ENCODE peak calls at places on chromosomes 2 and 18, in six cellular contexts. C, M, R, T, V and Z are unnamed samples.
A peak's percentile ranks its signal among the peaks of the same experiment; 100 is the strongest.

GRCh38 chr2:166234112-166234846 is 106.5 kb upstream of the SCN1A start:
- DNase-seq in C (no peak), M (peak; percentile 80), R (no peak), T (no peak), V (no peak), Z (no peak)

GRCh38 chr18:13369353-13369752 is 150.8 kb downstream of the LDLRAD4 start:
- DNase-seq in C (no peak), M (no peak), R (no peak), T (no peak), V (no peak), Z (no peak)

GRCh38 chr18:36411745-36412168 is 114.2 kb downstream of the FHOD3 start:
- DNase-seq in C (no peak), M (peak; percentile 19), R (no peak), T (no peak), V (no peak), Z (no peak)

GRCh38 chr2:231614559-231615057 is 21.9 kb downstream of the TEX44 start:
- DNase-seq in C (peak; percentile 69), M (no peak), R (no peak), T (peak; percentile 79), V (peak; percentile 83), Z (no peak)

GRCh38 chr2:237465515-237466227 is 21.4 kb upstream of the MLPH start:
- DNase-seq in C (no peak), M (peak; percentile 99), R (no peak), T (no peak), V (no peak), Z (no peak)

GRCh38 chr2:127897531-127898187 is 11.9 kb upstream of the AMMECR1L start:
- DNase-seq in C (no peak), M (no peak), R (no peak), T (no peak), V (no peak), Z (no peak)

GRCh38 chr2:80852808-80853139 is 548.2 kb upstream of the LRRTM1 start:
- DNase-seq in C (no peak), M (no peak), R (no peak), T (no peak), V (no peak), Z (no peak)

GRCh38 chr2:134207589-134208209 is 46.2 kb upstream of the MGAT5 start:
- DNase-seq in C (peak; percentile 45), M (peak; percentile 42), R (peak; percentile 60), T (no peak), V (peak; percentile 76), Z (no peak)

GRCh38 chr2:215548714-215549113 is 112.8 kb upstream of the FN1 start:
- DNase-seq in C (no peak), M (peak; percentile 80), R (no peak), T (no peak), V (no peak), Z (no peak)

GRCh38 chr2:48471048-48471474 is 58.9 kb upstream of the STON1 start:
- DNase-seq in C (no peak), M (peak; percentile 78), R (no peak), T (peak; percentile 32), V (no peak), Z (no peak)

GRCh38 chr2:50143822-50144575 is 887.9 kb downstream of the NRXN1 start:
- DNase-seq in C (no peak), M (no peak), R (no peak), T (no peak), V (no peak), Z (no peak)

GRCh38 chr2:207399301-207399700 is 130.5 kb upstream of the CREB1 start:
- DNase-seq in C (no peak), M (no peak), R (no peak), T (no peak), V (no peak), Z (no peak)

GRCh38 chr18:23650963-23651927 is 11.5 kb downstream of the ANKRD29 start:
- DNase-seq in C (no peak), M (peak; percentile 77), R (no peak), T (no peak), V (no peak), Z (no peak)

GRCh38 chr2:239316562-239317465 is 84.0 kb downstream of the HDAC4 start:
- DNase-seq in C (peak; percentile 80), M (peak; percentile 41), R (peak; percentile 89), T (peak; percentile 58), V (peak; percentile 90), Z (peak; percentile 85)

GRCh38 chr2:121450301-121450700 is 80.4 kb upstream of the RNU4ATAC start:
- DNase-seq in C (no peak), M (no peak), R (no peak), T (no peak), V (no peak), Z (no peak)

GRCh38 chr2:36294290-36294689 is 61.3 kb upstream of the CRIM1 start:
- DNase-seq in C (no peak), M (no peak), R (no peak), T (no peak), V (no peak), Z (no peak)

GRCh38 chr2:50785781-50786180 is 246.2 kb downstream of the NRXN1 start:
- DNase-seq in C (no peak), M (no peak), R (no peak), T (no peak), V (no peak), Z (no peak)

GRCh38 chr2:151334082-151334815 is 23.1 kb upstream of the TNFAIP6 start:
- DNase-seq in C (no peak), M (peak; percentile 94), R (no peak), T (no peak), V (no peak), Z (no peak)

GRCh38 chr2:239738159-239738558 is 287.0 kb downstream of the NDUFA10 start:
- DNase-seq in C (no peak), M (no peak), R (no peak), T (no peak), V (peak; percentile 20), Z (no peak)

GRCh38 chr2:111250448-111251030 is 129.8 kb downstream of the BCL2L11 start:
- DNase-seq in C (no peak), M (peak; percentile 28), R (no peak), T (no peak), V (no peak), Z (no peak)

GRCh38 chr2:1772868-1773267 is 28.6 kb upstream of the PXDN start:
- DNase-seq in C (no peak), M (no peak), R (no peak), T (no peak), V (no peak), Z (no peak)

GRCh38 chr2:185793532-185794073 is 55.0 kb downstream of the FSIP2 start:
- DNase-seq in C (no peak), M (no peak), R (no peak), T (no peak), V (no peak), Z (no peak)

GRCh38 chr2:2331905-2332280 is 818 bp upstream of the MYT1L start:
- DNase-seq in C (no peak), M (no peak), R (no peak), T (no peak), V (no peak), Z (no peak)

GRCh38 chr2:218024336-218024735 is 21.5 kb upstream of the TNS1 start:
- DNase-seq in C (peak; percentile 40), M (no peak), R (no peak), T (peak; percentile 10), V (peak; percentile 46), Z (peak; percentile 63)

GRCh38 chr2:163266772-163267171 is 428.2 kb upstream of the KCNH7 start:
- DNase-seq in C (no peak), M (peak; percentile 81), R (no peak), T (no peak), V (no peak), Z (no peak)

GRCh38 chr2:41241325-41242000 is 789.6 kb upstream of the SLC8A1 start:
- DNase-seq in C (peak; percentile 40), M (no peak), R (no peak), T (no peak), V (peak; percentile 47), Z (no peak)

GRCh38 chr2:120430501-120430830 is 84.5 kb downstream of the INHBB start:
- DNase-seq in C (no peak), M (no peak), R (no peak), T (no peak), V (no peak), Z (no peak)

GRCh38 chr2:101431486-101431885 is 43.4 kb downstream of the RFX8 start:
- DNase-seq in C (no peak), M (no peak), R (no peak), T (no peak), V (no peak), Z (no peak)
- H3K27ac ChIP-seq in C (no peak overlapping the region), M (no peak overlapping the region), R (no peak overlapping the region), T (no peak overlapping the region), V (no peak overlapping the region), Z (no peak overlapping the region)

GRCh38 chr18:32847719-32848118 is 74.9 kb upstream of the KLHL14 start:
- DNase-seq in C (no peak), M (no peak), R (no peak), T (no peak), V (no peak), Z (no peak)
- H3K4me3 ChIP-seq in C (no peak overlapping the region), M (no peak overlapping the region), R (no peak overlapping the region), T (no peak overlapping the region), V (no peak overlapping the region), Z (no peak overlapping the region)

DNA sequence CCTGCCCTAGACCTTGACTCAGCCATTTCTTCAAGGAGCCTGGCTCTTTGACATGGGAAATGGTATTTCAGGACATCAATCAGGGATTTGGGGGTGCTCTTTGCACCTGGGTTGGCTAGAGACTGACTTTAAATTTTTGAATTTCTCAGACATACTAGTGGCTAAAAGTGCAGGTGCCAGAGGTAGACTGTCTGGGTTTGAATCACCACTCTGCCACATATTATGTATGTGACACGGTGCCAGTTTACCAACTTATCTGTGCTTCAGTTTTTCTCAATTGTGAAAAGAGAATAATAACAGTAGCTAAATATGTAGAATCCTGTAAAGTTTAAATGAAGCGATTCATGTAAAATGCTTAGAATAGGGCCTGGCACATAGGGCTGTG is 49.2 kb upstream of the RTN4 start:
- DNase-seq in C (no peak), M (no peak), R (no peak), T (no peak), V (no peak), Z (no peak)
- H3K4me1 ChIP-seq in C (peaks cover 57% of the 10 kb centered on the region), M (peaks cover 25% of the 10 kb centered on the region), R (peaks cover 51% of the 10 kb centered on the region), T (peaks cover 16% of the 10 kb centered on the region), V (peaks cover 11% of the 10 kb centered on the region), Z (peaks cover 39% of the 10 kb centered on the region)

DNA sequence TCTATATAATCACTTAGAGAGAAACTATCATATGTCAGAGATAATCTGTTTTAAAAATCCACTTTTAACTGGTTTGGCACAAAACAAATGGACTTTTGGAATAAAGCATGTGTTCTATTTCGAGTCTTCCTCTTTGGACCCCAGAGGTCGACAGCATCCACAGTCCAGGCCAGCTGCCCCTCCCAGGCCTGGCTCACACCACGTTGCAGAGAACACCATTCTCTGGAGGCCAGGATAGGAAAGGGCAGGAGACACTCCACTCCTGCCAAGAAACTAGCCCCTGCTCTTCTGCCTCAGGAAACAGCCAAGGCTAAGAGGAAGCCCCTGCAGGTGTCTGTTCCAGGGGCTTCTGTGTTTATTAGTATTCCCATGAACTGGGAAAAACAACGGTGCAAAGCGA is 456.6 kb upstream of the ID2 start:
- DNase-seq in C (peak; percentile 56), M (no peak), R (no peak), T (no peak), V (peak; percentile 57), Z (no peak)
- H3K27ac ChIP-seq in C (peak overlapping the region; percentile 77), M (no peak overlapping the region), R (no peak overlapping the region), T (no peak overlapping the region), V (peak overlapping the region; percentile 33), Z (no peak overlapping the region)